ENCODE peak calls at places on chromosomes 5 and 9, in nine cellular contexts. D, V, G, L, B, X, P, C and Q are unnamed samples.

GRCh38 chr5:76703707-76704106 is 12.2 kb upstream of the F2R start:
- DNase-seq in L (peak; percentile 45), D (no peak), P (no peak), C (no peak), X (no peak), G (no peak), V (no peak), B (no peak), Q (no peak)

GRCh38 chr5:177231479-177232250 is 71.9 kb downstream of the RAB24 start:
- DNase-seq in V (no peak), P (no peak), C (no peak), G (no peak), X (no peak), B (no peak), D (no peak), L (no peak), Q (no peak)

GRCh38 chr5:113270081-113270480 is 164.7 kb downstream of the TSSK1B start:
- DNase-seq in G (no peak), X (no peak), V (no peak), L (no peak), B (no peak), D (no peak), P (no peak), C (no peak), Q (no peak)

GRCh38 chr9:36956908-36957307 is 77.2 kb downstream of the PAX5 start:
- DNase-seq in V (no peak), G (no peak), C (no peak), X (no peak), P (no peak), L (no peak), D (no peak), B (no peak), Q (no peak)

GRCh38 chr5:100595152-100595811 is 60.1 kb downstream of the FAM174A start:
- DNase-seq in D (peak; percentile 97), X (peak; percentile 85), B (peak; percentile 95), P (peak; percentile 93), V (no peak), G (peak; percentile 20), L (peak; percentile 97), C (no peak), Q (peak; percentile 88)

GRCh38 chr9:21681641-21682040 is 120.8 kb upstream of the MTAP start:
- DNase-seq in X (no peak), D (no peak), C (no peak), G (no peak), V (no peak), P (peak; percentile 78), L (peak; percentile 85), B (peak; percentile 88), Q (no peak)

GRCh38 chr5:176664886-176665285 is 17.6 kb downstream of the TSPAN17 start:
- DNase-seq in X (no peak), V (no peak), G (no peak), B (no peak), P (no peak), C (no peak), D (no peak), L (no peak), Q (no peak)

GRCh38 chr5:104088876-104089778 is 526.5 kb upstream of the NUDT12 start:
- DNase-seq in B (peak; percentile 8), P (peak; percentile 23), V (no peak), L (no peak), X (no peak), C (no peak), D (peak; percentile 8), G (no peak), Q (no peak)

GRCh38 chr5:116418016-116418415 is 156.6 kb downstream of the SEMA6A start:
- DNase-seq in X (no peak), G (no peak), V (no peak), D (no peak), P (no peak), C (no peak), L (no peak), B (no peak), Q (no peak)

GRCh38 chr5:1535646-1536045 is 11.9 kb upstream of the LPCAT1 start:
- DNase-seq in G (no peak), L (no peak), D (no peak), P (no peak), C (no peak), V (no peak), B (no peak), X (no peak), Q (no peak)

GRCh38 chr9:2338770-2339169 is 282.8 kb upstream of the VLDLR start:
- DNase-seq in D (no peak), P (no peak), V (no peak), C (no peak), G (no peak), X (no peak), B (no peak), L (peak; percentile 7), Q (no peak)

GRCh38 chr9:93890436-93890935 is 64.7 kb downstream of the BARX1 start:
- DNase-seq in P (no peak), B (no peak), G (no peak), L (no peak), V (no peak), X (no peak), D (no peak), C (no peak), Q (no peak)

GRCh38 chr9:119004618-119004990 is 364.6 kb downstream of the BRINP1 start:
- DNase-seq in D (peak; percentile 25), P (peak; percentile 95), C (no peak), V (no peak), X (no peak), B (peak; percentile 76), L (peak; percentile 6), G (peak; percentile 86), Q (peak; percentile 73)

GRCh38 chr5:6545770-6546690 is 86.8 kb downstream of the NSUN2 start:
- DNase-seq in C (no peak), P (no peak), L (no peak), B (peak; percentile 2), G (no peak), V (no peak), D (no peak), X (no peak), Q (no peak)

GRCh38 chr9:133163559-133164208 is at the start of gene GBGT1:
- DNase-seq in X (no peak), G (peak; percentile 80), L (no peak), C (peak; percentile 55), B (peak; percentile 44), P (peak; percentile 63), V (no peak), D (no peak), Q (peak; percentile 72)

GRCh38 chr9:119588874-119589560 is 219.8 kb upstream of the BRINP1 start:
- DNase-seq in L (no peak), P (no peak), G (no peak), B (no peak), D (no peak), C (no peak), X (no peak), V (no peak), Q (no peak)

GRCh38 chr9:131398204-131398603 is 4.3 kb downstream of the PRRC2B start:
- DNase-seq in C (no peak), B (no peak), V (no peak), P (no peak), L (no peak), D (no peak), X (no peak), G (no peak), Q (no peak)